ENCODE peak calls at places on chromosome 22, in eight cellular contexts. One of them, this sample, is unnamed.
A peak's percentile ranks its signal among the peaks of the same experiment; 100 is the strongest.

GRCh38 chr22:50627452-50627913 is 469 bp downstream of the ARSA start:
- DNase-seq in tibial nerve: no peak
- DNase-seq in stomach: peak; percentile 28
- DNase-seq in left ventricle myocardium inferior: no peak
- DNase-seq in CD8-positive, alpha-beta T cell: no peak
- DNase-seq in mammary epithelial cell: peak; percentile 16
- DNase-seq in cardiac muscle cell: peak; percentile 40
- DNase-seq in cardiac fibroblast: no peak
- DNase-seq in this sample: no peak

GRCh38 chr22:24170632-24171031 is 10.7 kb upstream of the SUSD2 start:
- DNase-seq in mammary epithelial cell: no peak
- DNase-seq in left ventricle myocardium inferior: no peak
- DNase-seq in cardiac fibroblast: no peak
- DNase-seq in CD8-positive, alpha-beta T cell: no peak
- DNase-seq in tibial nerve: no peak
- DNase-seq in stomach: no peak
- DNase-seq in cardiac muscle cell: no peak
- DNase-seq in this sample: no peak

GRCh38 chr22:39459681-39460080 is 2.9 kb downstream of the MGAT3 start:
- DNase-seq in mammary epithelial cell: no peak
- DNase-seq in left ventricle myocardium inferior: no peak
- DNase-seq in tibial nerve: no peak
- DNase-seq in cardiac fibroblast: no peak
- DNase-seq in stomach: no peak
- DNase-seq in cardiac muscle cell: no peak
- DNase-seq in CD8-positive, alpha-beta T cell: no peak
- DNase-seq in this sample: no peak

GRCh38 chr22:42174062-42174461 is 43.5 kb upstream of the CYP2D6 start:
- DNase-seq in cardiac fibroblast: no peak
- DNase-seq in tibial nerve: no peak
- DNase-seq in cardiac muscle cell: no peak
- DNase-seq in CD8-positive, alpha-beta T cell: no peak
- DNase-seq in stomach: no peak
- DNase-seq in left ventricle myocardium inferior: no peak
- DNase-seq in mammary epithelial cell: no peak
- DNase-seq in this sample: no peak

GRCh38 chr22:24323233-24323632 is 52.6 kb downstream of the SPECC1L start:
- DNase-seq in stomach: no peak
- DNase-seq in CD8-positive, alpha-beta T cell: no peak
- DNase-seq in left ventricle myocardium inferior: no peak
- DNase-seq in tibial nerve: no peak
- DNase-seq in cardiac fibroblast: no peak
- DNase-seq in cardiac muscle cell: no peak
- DNase-seq in mammary epithelial cell: no peak
- DNase-seq in this sample: no peak

GRCh38 chr22:38186429-38186828 is 4.8 kb upstream of the PLA2G6 start:
- DNase-seq in stomach: no peak
- DNase-seq in mammary epithelial cell: no peak
- DNase-seq in tibial nerve: no peak
- DNase-seq in left ventricle myocardium inferior: no peak
- DNase-seq in CD8-positive, alpha-beta T cell: no peak
- DNase-seq in cardiac fibroblast: peak; percentile 31
- DNase-seq in cardiac muscle cell: no peak
- DNase-seq in this sample: no peak

GRCh38 chr22:42283288-42284229 is 13.1 kb upstream of the TCF20 start:
- DNase-seq in stomach: no peak
- DNase-seq in left ventricle myocardium inferior: no peak
- DNase-seq in cardiac fibroblast: no peak
- DNase-seq in tibial nerve: no peak
- DNase-seq in CD8-positive, alpha-beta T cell: peak; percentile 65
- DNase-seq in mammary epithelial cell: no peak
- DNase-seq in cardiac muscle cell: peak; percentile 68
- DNase-seq in this sample: no peak

GRCh38 chr22:32920032-32920628 is 118.6 kb downstream of the TIMP3 start:
- DNase-seq in tibial nerve: peak; percentile 69
- DNase-seq in cardiac muscle cell: no peak
- DNase-seq in mammary epithelial cell: no peak
- DNase-seq in CD8-positive, alpha-beta T cell: no peak
- DNase-seq in cardiac fibroblast: peak; percentile 93
- DNase-seq in left ventricle myocardium inferior: peak; percentile 55
- DNase-seq in stomach: no peak
- DNase-seq in this sample: no peak

GRCh38 chr22:46066691-46067090 is 83.6 kb upstream of the PPARA start:
- DNase-seq in stomach: peak; percentile 44
- DNase-seq in mammary epithelial cell: peak; percentile 74
- DNase-seq in left ventricle myocardium inferior: peak; percentile 11
- DNase-seq in cardiac fibroblast: no peak
- DNase-seq in cardiac muscle cell: no peak
- DNase-seq in tibial nerve: peak; percentile 19
- DNase-seq in CD8-positive, alpha-beta T cell: no peak
- DNase-seq in this sample: no peak

GRCh38 chr22:33766056-33766455 is 154.2 kb downstream of the LARGE1 start:
- DNase-seq in CD8-positive, alpha-beta T cell: no peak
- DNase-seq in mammary epithelial cell: no peak
- DNase-seq in tibial nerve: no peak
- DNase-seq in stomach: no peak
- DNase-seq in cardiac muscle cell: no peak
- DNase-seq in cardiac fibroblast: no peak
- DNase-seq in left ventricle myocardium inferior: no peak
- DNase-seq in this sample: no peak

GRCh38 chr22:39243443-39244072 is 1.2 kb downstream of the PDGFB start:
- DNase-seq in CD8-positive, alpha-beta T cell: no peak
- DNase-seq in left ventricle myocardium inferior: no peak
- DNase-seq in mammary epithelial cell: peak; percentile 56
- DNase-seq in cardiac muscle cell: no peak
- DNase-seq in tibial nerve: no peak
- DNase-seq in cardiac fibroblast: no peak
- DNase-seq in stomach: no peak
- DNase-seq in this sample: peak; percentile 70

GRCh38 chr22:32501797-32502290 is 27.2 kb downstream of the FBXO7 start:
- DNase-seq in cardiac fibroblast: no peak
- DNase-seq in CD8-positive, alpha-beta T cell: no peak
- DNase-seq in left ventricle myocardium inferior: no peak
- DNase-seq in mammary epithelial cell: no peak
- DNase-seq in tibial nerve: no peak
- DNase-seq in stomach: no peak
- DNase-seq in cardiac muscle cell: no peak
- DNase-seq in this sample: no peak

GRCh38 chr22:45969414-45969799 is 7.6 kb downstream of the WNT7B start:
- DNase-seq in stomach: no peak
- DNase-seq in tibial nerve: no peak
- DNase-seq in cardiac fibroblast: peak; percentile 16
- DNase-seq in CD8-positive, alpha-beta T cell: no peak
- DNase-seq in left ventricle myocardium inferior: no peak
- DNase-seq in cardiac muscle cell: peak; percentile 23
- DNase-seq in mammary epithelial cell: no peak
- DNase-seq in this sample: peak; percentile 83

GRCh38 chr22:37030560-37031281 is 11.2 kb downstream of the MPST start:
- DNase-seq in cardiac muscle cell: no peak
- DNase-seq in cardiac fibroblast: no peak
- DNase-seq in CD8-positive, alpha-beta T cell: no peak
- DNase-seq in mammary epithelial cell: no peak
- DNase-seq in left ventricle myocardium inferior: no peak
- DNase-seq in tibial nerve: no peak
- DNase-seq in stomach: no peak
- DNase-seq in this sample: no peak
- TF ChIP-seq CTCF in cardiac muscle cell: peak; percentile 4
- TF ChIP-seq CTCF in cardiac fibroblast: no peak
- TF ChIP-seq CTCF in CD8-positive, alpha-beta T cell: no peak
- TF ChIP-seq CTCF in mammary epithelial cell: no peak
- TF ChIP-seq CTCF in left ventricle myocardium inferior: no peak
- TF ChIP-seq CTCF in tibial nerve: no peak
- TF ChIP-seq CTCF in stomach: no peak
- TF ChIP-seq CTCF in this sample: peak; percentile 16

DNA sequence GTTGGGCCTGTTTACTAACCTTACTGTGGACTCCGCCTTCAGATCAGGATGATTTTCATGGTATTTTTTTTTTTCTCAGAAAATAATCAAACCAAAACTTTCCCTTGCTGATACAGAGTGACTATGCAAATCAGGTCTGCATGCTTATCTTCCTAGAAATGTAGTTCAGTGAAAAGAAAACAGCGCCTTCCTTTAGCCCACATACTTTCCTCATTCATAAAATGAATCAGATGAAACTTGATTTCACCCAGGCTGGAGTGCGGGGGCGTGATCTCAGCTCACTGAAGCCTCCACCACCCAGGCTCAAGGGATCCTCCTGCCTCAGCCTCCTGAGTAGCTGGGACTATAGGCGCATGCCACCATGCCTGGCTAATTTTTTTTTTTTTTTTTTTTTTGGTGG is 26.0 kb downstream of the ZNRF3 start:
- DNase-seq in left ventricle myocardium inferior: no peak
- DNase-seq in tibial nerve: no peak
- DNase-seq in CD8-positive, alpha-beta T cell: no peak
- DNase-seq in stomach: no peak
- DNase-seq in mammary epithelial cell: no peak
- DNase-seq in cardiac muscle cell: no peak
- DNase-seq in cardiac fibroblast: peak; percentile 31
- DNase-seq in this sample: no peak
- TF ChIP-seq CTCF in left ventricle myocardium inferior: no peak
- TF ChIP-seq CTCF in tibial nerve: no peak
- TF ChIP-seq CTCF in CD8-positive, alpha-beta T cell: no peak
- TF ChIP-seq CTCF in stomach: no peak
- TF ChIP-seq CTCF in mammary epithelial cell: no peak
- TF ChIP-seq CTCF in cardiac muscle cell: no peak
- TF ChIP-seq CTCF in cardiac fibroblast: no peak
- TF ChIP-seq CTCF in this sample: no peak

DNA sequence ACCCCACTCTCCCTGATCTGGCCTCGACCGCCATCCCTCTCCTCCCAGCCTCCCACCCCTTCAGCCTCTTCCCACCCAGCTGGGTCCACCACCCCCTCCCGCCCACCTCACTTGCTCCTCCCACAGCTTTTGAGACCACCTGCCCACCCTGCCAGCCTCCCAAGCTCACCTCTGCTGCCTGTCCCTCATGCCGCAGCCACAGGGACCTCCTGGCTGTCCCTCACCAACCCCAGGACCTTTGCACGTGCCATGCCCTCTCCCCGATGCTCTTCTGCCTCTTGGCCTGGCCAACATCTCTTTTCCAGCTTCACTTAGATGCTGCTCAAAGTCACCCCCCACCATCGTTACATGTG is 6.5 kb downstream of the PNPLA5 start:
- DNase-seq in cardiac fibroblast: no peak
- DNase-seq in cardiac muscle cell: no peak
- DNase-seq in left ventricle myocardium inferior: no peak
- DNase-seq in tibial nerve: no peak
- DNase-seq in mammary epithelial cell: no peak
- DNase-seq in stomach: no peak
- DNase-seq in CD8-positive, alpha-beta T cell: no peak
- DNase-seq in this sample: no peak
- TF ChIP-seq CTCF in cardiac fibroblast: no peak
- TF ChIP-seq CTCF in cardiac muscle cell: no peak
- TF ChIP-seq CTCF in left ventricle myocardium inferior: no peak
- TF ChIP-seq CTCF in tibial nerve: no peak
- TF ChIP-seq CTCF in mammary epithelial cell: no peak
- TF ChIP-seq CTCF in stomach: no peak
- TF ChIP-seq CTCF in CD8-positive, alpha-beta T cell: no peak
- TF ChIP-seq CTCF in this sample: no peak

DNA sequence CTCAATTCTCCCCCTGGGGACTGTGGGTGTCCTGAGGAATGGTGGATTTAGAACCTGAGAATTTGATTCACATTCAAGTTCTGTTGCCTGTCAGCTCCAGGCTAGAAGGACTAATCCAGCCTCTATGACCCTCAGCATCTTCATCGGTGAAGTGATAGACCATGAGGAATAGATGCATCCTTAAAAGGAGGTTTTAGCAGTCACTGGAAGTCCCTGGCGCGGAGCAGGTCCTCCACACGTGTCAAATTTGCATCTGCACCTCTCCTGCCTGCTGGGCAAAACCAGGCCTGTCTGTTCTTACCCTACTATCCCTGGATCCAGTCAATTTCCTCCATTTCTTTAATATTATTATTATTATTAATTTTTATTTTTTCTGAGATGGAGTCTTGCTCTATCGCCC is 808.4 kb downstream of the TBC1D22A start:
- DNase-seq in cardiac fibroblast: no peak
- DNase-seq in CD8-positive, alpha-beta T cell: no peak
- DNase-seq in tibial nerve: no peak
- DNase-seq in mammary epithelial cell: no peak
- DNase-seq in left ventricle myocardium inferior: no peak
- DNase-seq in cardiac muscle cell: no peak
- DNase-seq in stomach: no peak
- DNase-seq in this sample: no peak
- TF ChIP-seq CTCF in cardiac fibroblast: no peak
- TF ChIP-seq CTCF in CD8-positive, alpha-beta T cell: no peak
- TF ChIP-seq CTCF in tibial nerve: no peak
- TF ChIP-seq CTCF in mammary epithelial cell: no peak
- TF ChIP-seq CTCF in left ventricle myocardium inferior: no peak
- TF ChIP-seq CTCF in cardiac muscle cell: no peak
- TF ChIP-seq CTCF in stomach: no peak
- TF ChIP-seq CTCF in this sample: no peak

GRCh38 chr22:49170053-49170452 is 657.6 kb downstream of the BRD1 start:
- DNase-seq in stomach: no peak
- DNase-seq in cardiac muscle cell: no peak
- DNase-seq in mammary epithelial cell: no peak
- DNase-seq in left ventricle myocardium inferior: no peak
- DNase-seq in tibial nerve: no peak
- DNase-seq in CD8-positive, alpha-beta T cell: no peak
- DNase-seq in cardiac fibroblast: no peak
- DNase-seq in this sample: no peak
- TF ChIP-seq CTCF in stomach: no peak
- TF ChIP-seq CTCF in cardiac muscle cell: no peak
- TF ChIP-seq CTCF in mammary epithelial cell: no peak
- TF ChIP-seq CTCF in left ventricle myocardium inferior: no peak
- TF ChIP-seq CTCF in tibial nerve: no peak
- TF ChIP-seq CTCF in CD8-positive, alpha-beta T cell: no peak
- TF ChIP-seq CTCF in cardiac fibroblast: no peak
- TF ChIP-seq CTCF in this sample: no peak

GRCh38 chr22:19847345-19847632 is 7.4 kb downstream of the GNB1L start:
- DNase-seq in mammary epithelial cell: no peak
- DNase-seq in cardiac muscle cell: no peak
- DNase-seq in CD8-positive, alpha-beta T cell: no peak
- DNase-seq in cardiac fibroblast: no peak
- DNase-seq in left ventricle myocardium inferior: no peak
- DNase-seq in stomach: no peak
- DNase-seq in tibial nerve: no peak
- DNase-seq in this sample: no peak
- TF ChIP-seq CTCF in mammary epithelial cell: no peak
- TF ChIP-seq CTCF in cardiac muscle cell: no peak
- TF ChIP-seq CTCF in CD8-positive, alpha-beta T cell: no peak
- TF ChIP-seq CTCF in cardiac fibroblast: no peak
- TF ChIP-seq CTCF in left ventricle myocardium inferior: no peak
- TF ChIP-seq CTCF in stomach: no peak
- TF ChIP-seq CTCF in tibial nerve: no peak
- TF ChIP-seq CTCF in this sample: no peak